ENCODE peak calls at places on chromosomes 13 and 19, in four cellular contexts. N is WTC11, G is SK-N-SH, B is K562. F is an unnamed sample.

GRCh38 chr19:49387936-49388372 is at the start of gene KASH5:
- DNase-seq in G (peak; percentile 87), B (peak; percentile 86), N (no peak), F (no peak)

GRCh38 chr19:40578442-40578908 is 1.8 kb downstream of the SHKBP1 start:
- DNase-seq in B (peak; percentile 85), N (peak; percentile 86), G (peak; percentile 60), F (no peak)

GRCh38 chr19:33667141-33667540 is 45.4 kb downstream of the CHST8 start:
- DNase-seq in B (no peak), N (no peak), G (no peak), F (no peak)

GRCh38 chr13:61908906-61909305 is 493.3 kb upstream of the PCDH20 start:
- DNase-seq in N (peak; percentile 16), G (no peak), B (no peak), F (no peak)

GRCh38 chr19:19260417-19260816 is 12.7 kb downstream of the TM6SF2 start:
- DNase-seq in B (no peak), G (no peak), N (no peak), F (no peak)

GRCh38 chr19:5593963-5594255 is 26.2 kb upstream of the TINCR start:
- DNase-seq in B (no peak), G (no peak), N (no peak), F (no peak)

GRCh38 chr13:66159526-66159925 is 1070.6 kb downstream of the PCDH9 start:
- DNase-seq in G (no peak), B (no peak), N (no peak), F (no peak)

GRCh38 chr19:13834308-13834790 is 39.1 kb downstream of the ZSWIM4 start:
- DNase-seq in B (no peak), N (no peak), G (no peak), F (no peak)

GRCh38 chr13:94342436-94343242 is 136.8 kb downstream of the DCT start:
- DNase-seq in B (no peak), N (no peak), G (no peak), F (no peak)

GRCh38 chr13:107867701-107868661 is 347.4 kb downstream of the LIG4 start:
- DNase-seq in N (peak; percentile 63), B (peak; percentile 85), G (peak; percentile 87), F (no peak)

GRCh38 chr13:30617315-30618185 is at the start of gene USPL1:
- DNase-seq in B (peak; percentile 89), G (peak; percentile 95), N (peak; percentile 96), F (peak; percentile 94)

GRCh38 chr13:21901772-21902708 is 231.2 kb downstream of the FGF9 start:
- DNase-seq in B (no peak), G (no peak), N (no peak), F (peak; percentile 12)

GRCh38 chr19:46813570-46814358 is 25.4 kb upstream of the SLC1A5 start:
- DNase-seq in G (no peak), B (no peak), N (no peak), F (peak; percentile 56)

GRCh38 chr13:112057736-112058518 is 9.0 kb upstream of the SOX1 start:
- DNase-seq in B (peak; percentile 23), N (peak; percentile 50), G (no peak), F (no peak)
- TF ChIP-seq FOXJ3 in B (no peak), N (no peak), G (no peak), F (no peak)

DNA sequence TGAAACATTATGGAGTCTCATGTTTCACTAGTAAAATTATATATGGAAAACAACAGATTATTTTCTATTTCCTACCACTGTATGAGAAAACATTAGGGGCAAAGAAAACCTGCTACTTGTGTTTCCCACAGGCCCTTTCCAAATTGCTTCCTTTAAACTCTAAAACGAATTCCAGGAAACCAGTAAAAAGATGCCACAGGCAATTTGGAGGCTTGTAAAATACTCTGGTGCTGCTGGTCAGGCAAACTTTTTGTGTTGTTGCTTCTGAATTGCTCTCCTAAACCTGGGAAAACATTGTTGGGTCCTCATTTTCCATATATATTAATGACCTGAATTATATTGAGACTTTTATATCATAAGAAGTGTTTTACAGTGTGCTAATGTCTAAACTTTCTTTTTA is 141.5 kb downstream of the TDRD3 start:
- DNase-seq in G (no peak), B (no peak), N (no peak), F (no peak)
- TF ChIP-seq FOXJ3 in G (no peak), B (no peak), N (no peak), F (no peak)

GRCh38 chr19:53015730-53016129 is 2.0 kb downstream of the ERVV-1 start:
- DNase-seq in G (no peak), B (no peak), N (no peak), F (no peak)

GRCh38 chr19:53015159-53015558 is 1.4 kb downstream of the ERVV-1 start:
- DNase-seq in B (no peak), G (no peak), N (no peak), F (no peak)

GRCh38 chr19:53019684-53020083 is 6.0 kb downstream of the ERVV-1 start:
- DNase-seq in G (no peak), N (peak; percentile 89), B (peak; percentile 16), F (no peak)
- TF ChIP-seq FOXJ3 in G (no peak), N (no peak), B (no peak), F (no peak)

GRCh38 chr13:35388979-35389378 is 87.5 kb downstream of the MAB21L1 start:
- DNase-seq in N (no peak), G (peak; percentile 2), B (no peak), F (no peak)

GRCh38 chr13:35393886-35394285 is 82.6 kb downstream of the MAB21L1 start:
- DNase-seq in B (no peak), G (no peak), N (no peak), F (no peak)

GRCh38 chr13:35388456-35388855 is 88.0 kb downstream of the MAB21L1 start:
- DNase-seq in G (no peak), B (no peak), N (no peak), F (no peak)

GRCh38 chr13:35389535-35389934 is 87.0 kb downstream of the MAB21L1 start:
- DNase-seq in G (peak; percentile 8), B (no peak), N (no peak), F (no peak)

DNA sequence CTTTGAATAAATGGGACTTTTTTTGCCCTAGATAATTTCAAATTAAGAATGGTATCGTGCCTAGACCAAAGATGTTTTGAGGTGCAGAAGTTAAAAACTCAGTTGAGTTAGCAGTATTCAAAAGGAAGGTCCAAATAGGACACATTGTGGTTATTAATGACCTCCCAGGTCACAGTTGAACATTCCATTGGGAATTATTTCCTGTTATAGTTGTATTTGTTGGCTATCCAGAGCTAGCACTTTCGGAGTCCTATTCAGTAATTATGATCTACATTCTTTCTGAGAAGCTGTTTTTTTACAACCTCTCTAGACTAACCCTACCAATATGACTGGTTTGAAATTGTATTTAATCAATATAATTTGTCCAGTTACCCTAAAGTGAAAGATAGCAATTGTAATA is 83.7 kb downstream of the MAB21L1 start:
- DNase-seq in B (no peak), N (no peak), G (no peak), F (no peak)
- TF ChIP-seq FOXJ3 in B (no peak), N (no peak), G (no peak), F (no peak)

GRCh38 chr13:99123101-99124045 is 77.3 kb upstream of the UBAC2 start:
- DNase-seq in B (no peak), G (no peak), N (no peak), F (no peak)
- TF ChIP-seq FOXJ3 in B (no peak), G (no peak), N (no peak), F (no peak)

GRCh38 chr19:51003316-51003715 is 1.9 kb upstream of the KLK8 start:
- DNase-seq in B (no peak), N (no peak), G (peak; percentile 5), F (no peak)

GRCh38 chr19:51001495-51001894 is at the start of gene KLK8:
- DNase-seq in N (no peak), G (no peak), B (no peak), F (no peak)

GRCh38 chr19:51002101-51002532 is 713 bp upstream of the KLK8 start:
- DNase-seq in N (no peak), G (no peak), B (no peak), F (no peak)

GRCh38 chr19:51000981-51001380 is 423 bp downstream of the KLK8 start:
- DNase-seq in B (peak; percentile 60), G (no peak), N (peak; percentile 74), F (no peak)

DNA sequence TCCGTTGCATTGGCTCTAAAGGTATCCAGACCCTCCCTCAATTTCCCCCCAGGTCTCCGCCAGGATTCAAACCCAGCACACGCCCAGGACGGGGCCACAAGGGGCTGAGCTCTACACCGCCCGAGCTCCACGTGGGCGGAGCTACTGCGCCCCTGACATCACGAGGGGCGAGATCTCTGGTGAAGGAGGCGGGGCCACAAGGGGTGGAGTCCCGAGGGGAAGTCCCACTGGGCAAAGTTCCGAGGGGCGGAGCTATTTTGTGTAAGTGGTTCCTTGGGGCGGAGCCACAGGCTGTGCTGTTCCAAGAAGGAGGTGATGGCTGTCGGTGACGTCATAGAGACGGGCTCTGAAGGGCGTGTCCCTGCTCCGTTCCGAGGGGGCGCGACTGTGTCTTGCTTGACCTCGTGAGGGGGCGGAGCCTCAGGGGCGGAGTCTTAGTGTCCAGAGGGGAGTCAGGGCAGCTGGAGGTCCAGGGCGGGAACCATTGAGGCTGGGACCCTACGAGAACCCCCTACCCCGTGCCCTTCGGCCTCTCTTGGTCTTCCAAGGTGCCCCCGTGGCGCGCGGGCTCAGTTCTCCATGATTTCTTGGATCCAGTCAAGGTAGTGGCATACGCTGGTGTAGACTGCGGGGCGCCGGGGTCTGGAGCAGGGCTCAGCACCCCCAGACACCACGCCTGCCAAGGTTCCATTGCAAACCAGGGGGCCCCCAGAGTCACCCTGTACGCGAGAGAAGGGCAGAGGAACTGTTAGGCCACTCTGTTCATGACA is 1.3 kb upstream of the KLK8 start:
- DNase-seq in N (peak; percentile 97), G (peak; percentile 41), B (peak; percentile 98), F (no peak)
- TF ChIP-seq FOXJ3 in N (no peak), G (no peak), B (no peak), F (no peak)